ENCODE peak calls at places on chromosomes 5 and 9, in nine cellular contexts. U, C, F, X, J, Y, W, S and R are unnamed samples.

GRCh38 chr9:8903077-8903476 is 1103.5 kb upstream of the DMAC1 start:
- DNase-seq in U (no peak), C (no peak), F (no peak), X (no peak), J (no peak), Y (no peak), W (no peak), S (no peak), R (no peak)

GRCh38 chr5:37111426-37112382 is 137.5 kb downstream of the CPLANE1 start:
- DNase-seq in U (peak; percentile 69), C (no peak), F (no peak), X (no peak), J (no peak), Y (no peak), W (no peak), S (no peak), R (no peak)

GRCh38 chr5:32147959-32148358 is 26.2 kb downstream of the GOLPH3 start:
- DNase-seq in U (no peak), C (no peak), F (no peak), X (no peak), J (no peak), Y (no peak), W (no peak), S (no peak), R (no peak)

GRCh38 chr9:107983191-107983603 is 493.6 kb upstream of the KLF4 start:
- DNase-seq in U (no peak), C (no peak), F (no peak), X (no peak), J (no peak), Y (no peak), W (no peak), S (no peak), R (no peak)

GRCh38 chr5:134554319-134555222 is 29.1 kb downstream of the JADE2 start:
- DNase-seq in U (peak; percentile 82), C (peak; percentile 74), F (peak; percentile 14), X (no peak), J (no peak), Y (peak; percentile 90), W (no peak), S (peak; percentile 29), R (no peak)

GRCh38 chr9:109477269-109478203 is 20.6 kb downstream of the PTPN3 start:
- DNase-seq in U (no peak), C (no peak), F (no peak), X (peak; percentile 64), J (no peak), Y (peak; percentile 96), W (no peak), S (peak; percentile 96), R (no peak)

GRCh38 chr9:127763918-127764384 is 14.5 kb downstream of the SH2D3C start:
- DNase-seq in U (no peak), C (peak; percentile 62), F (no peak), X (peak; percentile 86), J (peak; percentile 77), Y (peak; percentile 59), W (no peak), S (no peak), R (no peak)

GRCh38 chr9:130128782-130129424 is 43.3 kb upstream of the NCS1 start:
- DNase-seq in U (peak; percentile 80), C (peak; percentile 63), F (no peak), X (no peak), J (no peak), Y (peak; percentile 59), W (no peak), S (no peak), R (no peak)

GRCh38 chr5:33997331-33997983 is 10.4 kb downstream of the AMACR start:
- DNase-seq in U (no peak), C (no peak), F (no peak), X (peak; percentile 58), J (peak; percentile 58), Y (peak; percentile 84), W (peak; percentile 34), S (peak; percentile 28), R (peak; percentile 51)

GRCh38 chr5:65475336-65475735 is 6.4 kb downstream of the ADAMTS6 start:
- DNase-seq in U (no peak), C (no peak), F (no peak), X (no peak), J (no peak), Y (no peak), W (no peak), S (no peak), R (no peak)

GRCh38 chr5:110106750-110107149 is 417.0 kb downstream of the MAN2A1 start:
- DNase-seq in U (no peak), C (no peak), F (no peak), X (no peak), J (no peak), Y (no peak), W (no peak), S (no peak), R (no peak)

GRCh38 chr5:135235551-135236100 is 163.4 kb downstream of the MACROH2A1 start:
- DNase-seq in U (no peak), C (no peak), F (no peak), X (peak; percentile 39), J (no peak), Y (no peak), W (no peak), S (no peak), R (no peak)

GRCh38 chr5:176855598-176855997 is 43.5 kb downstream of the HK3 start:
- DNase-seq in U (no peak), C (no peak), F (no peak), X (no peak), J (no peak), Y (no peak), W (no peak), S (peak; percentile 50), R (no peak)

GRCh38 chr9:114551750-114552685 is 35.6 kb upstream of the ATP6V1G1 start:
- DNase-seq in U (no peak), C (no peak), F (no peak), X (peak; percentile 62), J (no peak), Y (no peak), W (no peak), S (no peak), R (peak; percentile 77)

GRCh38 chr9:94576131-94576530 is 17.5 kb downstream of the FBP2 start:
- DNase-seq in U (no peak), C (no peak), F (no peak), X (no peak), J (no peak), Y (no peak), W (no peak), S (no peak), R (no peak)

GRCh38 chr5:114380721-114381120 is 18.9 kb downstream of the KCNN2 start:
- DNase-seq in U (no peak), C (no peak), F (no peak), X (no peak), J (no peak), Y (no peak), W (no peak), S (no peak), R (no peak)

GRCh38 chr5:114362197-114362976 is 517 bp downstream of the KCNN2 start:
- DNase-seq in U (no peak), C (peak; percentile 3), F (no peak), X (no peak), J (peak; percentile 88), Y (no peak), W (no peak), S (peak; percentile 84), R (peak; percentile 42)

GRCh38 chr5:157166494-157167218 is 592 bp upstream of the GARIN3 start:
- DNase-seq in U (no peak), C (peak; percentile 8), F (no peak), X (no peak), J (no peak), Y (no peak), W (no peak), S (no peak), R (no peak)

GRCh38 chr9:106980551-106981101 is 117.7 kb downstream of the ZNF462 start:
- DNase-seq in U (no peak), C (no peak), F (no peak), X (no peak), J (no peak), Y (no peak), W (no peak), S (no peak), R (no peak)